ENCODE peak calls at places on chromosomes 16 and 17, in four cellular contexts. W is BJ, B is A549, D is upper lobe of right lung. U is an unnamed sample.

GRCh38 chr17:16250635-16251034 is 33.6 kb downstream of the PIGL start:
- DNase-seq in W (no peak), B (no peak), D (no peak), U (peak)

GRCh38 chr16:30541502-30542329 is 7.1 kb upstream of the ZNF747 start:
- DNase-seq in W (no peak), B (no peak), D (no peak), U (no peak)

GRCh38 chr17:82357394-82357793 is 1.7 kb upstream of the TEX19 start:
- DNase-seq in W (no peak), B (no peak), D (no peak), U (no peak)

GRCh38 chr17:17675925-17676534 is 5.2 kb upstream of the RAI1 start:
- DNase-seq in W (no peak), B (no peak), D (no peak), U (no peak)

GRCh38 chr16:3158498-3159314 is 23.9 kb downstream of the ZNF213 start:
- DNase-seq in W (no peak), B (peak), D (peak), U (peak)

GRCh38 chr16:65032397-65032796 is 89.5 kb downstream of the CDH11 start:
- DNase-seq in W (no peak), B (no peak), D (no peak), U (peak)

GRCh38 chr17:34382586-34383224 is 19.7 kb upstream of the CCL1 start:
- DNase-seq in W (no peak), B (no peak), D (no peak), U (no peak)

GRCh38 chr16:8845699-8846298 is 23.0 kb downstream of the CARHSP1 start:
- DNase-seq in W (no peak), B (no peak), D (no peak), U (no peak)

GRCh38 chr17:17258011-17258410 is 21.0 kb upstream of the FLCN start:
- DNase-seq in W (no peak), B (no peak), D (no peak), U (no peak)

GRCh38 chr16:48433116-48433848 is 48.1 kb upstream of the SIAH1 start:
- DNase-seq in W (no peak), B (no peak), D (no peak), U (no peak)

GRCh38 chr17:7798839-7799238 is 35.2 kb upstream of the KDM6B start:
- DNase-seq in W (no peak), B (no peak), D (no peak), U (no peak)

GRCh38 chr17:63446981-63447687 is 1.0 kb upstream of the CYB561 start:
- DNase-seq in W (no peak), B (no peak), D (no peak), U (no peak)

GRCh38 chr17:40422990-40423611 is 5.4 kb upstream of the TOP2A start:
- DNase-seq in W (no peak), B (peak), D (peak), U (no peak)
- TF ChIP-seq CTCF in W (no peak), B (peak), D (no peak), U (no peak)

GRCh38 chr17:73595068-73595865 is 49.0 kb downstream of the SDK2 start:
- DNase-seq in W (no peak), B (peak), D (peak), U (no peak)
- TF ChIP-seq CTCF in W (peak), B (peak), D (peak), U (peak)

GRCh38 chr17:67628580-67629013 is 89.1 kb upstream of the NOL11 start:
- DNase-seq in W (no peak), B (no peak), D (peak), U (no peak)
- TF ChIP-seq CTCF in W (no peak), B (no peak), D (no peak), U (peak)

DNA sequence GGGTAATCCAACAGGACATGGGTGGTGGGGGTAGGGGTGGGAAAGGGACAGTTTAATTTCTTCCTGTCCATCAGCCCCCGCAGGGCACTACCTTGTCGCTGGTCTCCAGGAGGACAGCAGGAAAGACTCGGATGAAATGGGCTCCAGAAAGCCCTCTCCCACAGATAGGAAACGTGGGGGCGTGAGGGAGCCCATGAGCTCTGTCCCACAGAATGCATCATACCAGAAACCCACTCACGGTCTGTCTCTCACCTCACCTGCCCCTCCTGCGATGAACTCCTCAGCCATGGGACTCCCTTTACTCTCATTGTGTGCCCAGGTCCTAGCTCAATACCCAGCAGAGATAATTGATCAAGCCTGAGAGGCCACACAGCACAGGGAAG is 240.1 kb downstream of the GSG1L start:
- DNase-seq in W (no peak), B (no peak), D (peak), U (no peak)
- TF ChIP-seq CTCF in W (no peak), B (no peak), D (no peak), U (no peak)

GRCh38 chr16:83602797-83603735 is 204.7 kb upstream of the HSBP1 start:
- DNase-seq in W (no peak), B (no peak), D (no peak), U (no peak)

GRCh38 chr16:83603981-83604570 is 203.7 kb upstream of the HSBP1 start:
- DNase-seq in W (no peak), B (no peak), D (no peak), U (no peak)

GRCh38 chr16:83609178-83609577 is 198.6 kb upstream of the HSBP1 start:
- DNase-seq in W (no peak), B (no peak), D (no peak), U (no peak)

GRCh38 chr16:83606486-83607030 is 201.2 kb upstream of the HSBP1 start:
- DNase-seq in W (no peak), B (peak), D (no peak), U (no peak)
- TF ChIP-seq CTCF in W (no peak), B (no peak), D (no peak), U (no peak)

DNA sequence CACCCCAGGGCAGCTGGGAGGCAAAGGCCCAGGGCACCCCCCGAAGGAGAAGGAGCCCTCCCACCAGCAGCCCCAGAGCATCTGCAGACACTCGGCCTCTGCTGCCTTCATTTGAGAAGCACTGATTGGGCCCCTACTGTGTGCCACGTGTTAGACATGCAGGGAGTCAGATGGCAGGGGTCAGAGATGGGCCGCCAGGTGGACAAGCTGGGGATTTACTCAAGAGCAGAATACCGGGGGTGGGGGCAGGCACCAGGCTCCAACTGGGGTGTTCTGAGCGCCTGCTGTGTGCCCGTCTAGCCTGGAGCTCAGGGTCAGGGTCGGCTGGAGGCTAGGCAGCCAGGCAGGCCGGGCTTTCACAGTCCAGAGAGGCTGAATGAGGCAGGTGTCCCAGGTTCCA is 18.7 kb downstream of the TPSG1 start:
- DNase-seq in W (no peak), B (no peak), D (no peak), U (no peak)
- TF ChIP-seq CTCF in W (no peak), B (no peak), D (no peak), U (no peak)

GRCh38 chr17:57735707-57736106 is 9.4 kb downstream of the CCDC182 start:
- DNase-seq in W (no peak), B (peak), D (no peak), U (no peak)
- TF ChIP-seq CTCF in W (peak), B (peak), D (peak), U (no peak)